ENCODE peak calls at places on chromosomes 3 and 15, in six cellular contexts. M is nephron progenitor cell, K is GM19239, O is M059J, J is GM20000, Z is Peyer's patch. I is an unnamed sample.

GRCh38 chr3:174855002-174855401 is 4.1 kb upstream of the NAALADL2 start:
- DNase-seq in M (no peak), O (no peak), K (no peak), J (no peak), Z (no peak), I (no peak)

GRCh38 chr15:77966540-77967290 is 110.8 kb downstream of the TBC1D2B start:
- DNase-seq in Z (peak; percentile 54), J (peak; percentile 77), K (no peak), M (peak; percentile 59), O (peak; percentile 43), I (peak; percentile 46)

GRCh38 chr15:59295742-59296090 is 77.0 kb downstream of the MYO1E start:
- DNase-seq in K (no peak), Z (no peak), O (no peak), M (no peak), J (no peak), I (no peak)

GRCh38 chr15:56736308-56736707 is 3.0 kb upstream of the ZNF280D start:
- DNase-seq in J (no peak), Z (no peak), O (peak; percentile 95), M (no peak), K (no peak), I (no peak)

GRCh38 chr3:102447272-102447671 is 12.5 kb downstream of the ZPLD1 start:
- DNase-seq in J (no peak), M (no peak), K (no peak), O (no peak), Z (no peak), I (no peak)

GRCh38 chr3:126545544-126545943 is 13.2 kb downstream of the C3orf22 start:
- DNase-seq in M (no peak), O (no peak), J (no peak), K (no peak), Z (no peak), I (peak; percentile 4)

GRCh38 chr3:161854232-161854771 is 357.7 kb downstream of the OTOL1 start:
- DNase-seq in M (peak; percentile 35), O (peak; percentile 94), K (no peak), Z (no peak), J (peak; percentile 9), I (peak; percentile 45)

GRCh38 chr3:126117786-126118185 is 33.9 kb upstream of the SLC41A3 start:
- DNase-seq in Z (no peak), M (no peak), O (no peak), J (no peak), K (no peak), I (peak; percentile 2)

GRCh38 chr3:41612853-41613252 is 349.1 kb downstream of the ULK4 start:
- DNase-seq in J (no peak), K (no peak), Z (no peak), M (no peak), O (no peak), I (no peak)

GRCh38 chr3:79618883-79619282 is 148.9 kb downstream of the ROBO1 start:
- DNase-seq in J (no peak), Z (no peak), M (no peak), K (no peak), O (peak; percentile 4), I (no peak)

GRCh38 chr3:115146418-115147328 is at the start of gene ZBTB20:
- DNase-seq in M (no peak), Z (peak; percentile 87), K (peak; percentile 78), O (peak; percentile 88), J (peak; percentile 79), I (peak; percentile 72)

I was measured in transverse colon.